ENCODE peak calls at places on chromosomes 7 and 10, in seven cellular contexts. V is amygdala; M is kidney epithelial cell; B is brain microvascular endothelial cell; J is sciatic nerve; W is nephron progenitor cell; R is effector memory CD8-positive, alpha-beta T cell. L is an unnamed sample.

GRCh38 chr7:146411975-146412374 is 295.4 kb downstream of the CNTNAP2 start:
- DNase-seq in V (no peak), M (no peak), B (no peak), J (no peak), W (no peak), R (no peak), L (peak; percentile 25)

GRCh38 chr7:74587435-74588126 is 69.9 kb upstream of the GTF2I start:
- DNase-seq in V (peak; percentile 35), M (peak; percentile 93), B (peak; percentile 92), J (peak; percentile 95), W (peak; percentile 71), R (no peak), L (peak; percentile 84)

GRCh38 chr10:61410353-61410752 is 42.8 kb downstream of the TMEM26 start:
- DNase-seq in V (no peak), M (no peak), B (no peak), J (no peak), W (no peak), R (no peak), L (no peak)

GRCh38 chr7:111107989-111108388 is 17.1 kb downstream of the LRRN3 start:
- DNase-seq in V (no peak), M (no peak), B (no peak), J (no peak), W (no peak), R (no peak), L (no peak)

GRCh38 chr10:97385565-97385964 is 15.6 kb downstream of the RRP12 start:
- DNase-seq in V (no peak), M (no peak), B (no peak), J (no peak), W (no peak), R (no peak), L (no peak)

GRCh38 chr7:100510437-100511239 is 26.9 kb downstream of the NYAP1 start:
- DNase-seq in V (no peak), M (no peak), B (no peak), J (no peak), W (no peak), R (no peak), L (no peak)

GRCh38 chr7:113100091-113100723 is 13.6 kb upstream of the GPR85 start:
- DNase-seq in V (no peak), M (peak; percentile 50), B (peak; percentile 25), J (no peak), W (no peak), R (no peak), L (no peak)

GRCh38 chr10:91944880-91945630 is 21.5 kb downstream of the BTAF1 start:
- DNase-seq in V (no peak), M (no peak), B (peak; percentile 59), J (no peak), W (no peak), R (no peak), L (no peak)

GRCh38 chr7:28581351-28581750 is 169.0 kb downstream of the CREB5 start:
- DNase-seq in V (no peak), M (no peak), B (no peak), J (no peak), W (no peak), R (no peak), L (no peak)

GRCh38 chr10:33334170-33334838 is at the start of gene NRP1:
- DNase-seq in V (peak; percentile 22), M (no peak), B (peak; percentile 24), J (peak; percentile 63), W (peak; percentile 56), R (no peak), L (peak; percentile 45)

GRCh38 chr7:25638042-25638441 is 409.8 kb upstream of the NPVF start:
- DNase-seq in V (no peak), M (no peak), B (no peak), J (no peak), W (no peak), R (no peak), L (no peak)

GRCh38 chr7:148242271-148242801 is 348.2 kb upstream of the C7orf33 start:
- DNase-seq in V (peak; percentile 21), M (peak; percentile 12), B (peak; percentile 43), J (no peak), W (peak; percentile 26), R (no peak), L (peak; percentile 79)

GRCh38 chr7:105126436-105126975 is 112.5 kb downstream of the KMT2E start:
- DNase-seq in V (no peak), M (no peak), B (no peak), J (no peak), W (no peak), R (no peak), L (no peak)

GRCh38 chr10:60043561-60043960 is 137.2 kb upstream of the CCDC6 start:
- DNase-seq in V (no peak), M (no peak), B (no peak), J (no peak), W (no peak), R (no peak), L (no peak)

GRCh38 chr10:24944512-24945255 is 7.7 kb downstream of the PRTFDC1 start:
- DNase-seq in V (no peak), M (no peak), B (peak; percentile 19), J (no peak), W (no peak), R (no peak), L (no peak)

GRCh38 chr7:12130664-12131063 is 80.4 kb upstream of the TMEM106B start:
- DNase-seq in V (no peak), M (peak; percentile 47), B (no peak), J (no peak), W (no peak), R (no peak), L (no peak)

GRCh38 chr7:36015733-36016132 is 137.3 kb upstream of the EEPD1 start:
- DNase-seq in V (no peak), M (no peak), B (peak; percentile 58), J (no peak), W (no peak), R (no peak), L (no peak)

GRCh38 chr7:3232228-3232627 is 68.8 kb upstream of the SDK1 start:
- DNase-seq in V (no peak), M (no peak), B (peak; percentile 56), J (no peak), W (no peak), R (no peak), L (no peak)